ENCODE peak calls at places on chromosomes 3 and 15, in five cellular contexts. Z, I, Q, E and W are unnamed samples.

GRCh38 chr15:64970696-64971095 is 19.0 kb downstream of the SPG21 start:
- DNase-seq in Z (no peak), I (no peak), Q (no peak), E (no peak), W (no peak)

GRCh38 chr3:44000586-44000985 is 241.1 kb upstream of the TOPAZ1 start:
- DNase-seq in Z (no peak), I (no peak), Q (no peak), E (no peak), W (no peak)

GRCh38 chr3:112651516-112651915 is 10.6 kb upstream of the CCDC80 start:
- DNase-seq in Z (no peak), I (no peak), Q (peak; percentile 29), E (no peak), W (no peak)

GRCh38 chr15:52481915-52482314 is 46.8 kb downstream of the MYO5A start:
- DNase-seq in Z (peak; percentile 99), I (no peak), Q (peak; percentile 57), E (peak; percentile 34), W (no peak)

GRCh38 chr15:95041297-95041696 is 809.9 kb downstream of the MCTP2 start:
- DNase-seq in Z (no peak), I (no peak), Q (no peak), E (no peak), W (no peak)

GRCh38 chr3:18424862-18425640 is at the start of gene SATB1:
- DNase-seq in Z (peak; percentile 68), I (peak; percentile 95), Q (no peak), E (peak; percentile 56), W (peak; percentile 25)

GRCh38 chr3:112555535-112556170 is 6.1 kb downstream of the ATG3 start:
- DNase-seq in Z (no peak), I (no peak), Q (no peak), E (no peak), W (no peak)

GRCh38 chr15:59278120-59278519 is 71.5 kb downstream of the LDHAL6B start:
- DNase-seq in Z (no peak), I (peak; percentile 3), Q (no peak), E (no peak), W (no peak)

GRCh38 chr3:155426524-155427230 is 133.2 kb upstream of the STRIT1 start:
- DNase-seq in Z (no peak), I (no peak), Q (no peak), E (no peak), W (no peak)

GRCh38 chr15:77027697-77028450 is 32.9 kb downstream of the PSTPIP1 start:
- DNase-seq in Z (no peak), I (peak; percentile 85), Q (no peak), E (peak; percentile 0), W (no peak)

GRCh38 chr15:92845109-92845508 is 55.0 kb upstream of the CHD2 start:
- DNase-seq in Z (peak; percentile 95), I (no peak), Q (no peak), E (no peak), W (no peak)

GRCh38 chr3:37964716-37965115 is 25.9 kb upstream of the VILL start:
- DNase-seq in Z (no peak), I (no peak), Q (no peak), E (no peak), W (no peak)

GRCh38 chr15:89419370-89419984 is 76.9 kb downstream of the RHCG start:
- DNase-seq in Z (peak; percentile 48), I (no peak), Q (no peak), E (no peak), W (no peak)